ENCODE peak calls at places on chromosome 21, in five cellular contexts. R is aorta, N is hepatic stellate cell, U is fibroblast of the conjunctiva, E is skeletal muscle cell. Y is an unnamed sample.

GRCh38 chr21:32360401-32360981 is 32.3 kb downstream of the URB1 start:
- DNase-seq in N (no peak), E (no peak), U (no peak), R (no peak), Y (no peak)

GRCh38 chr21:41671859-41672542 is 94.9 kb downstream of the RIPK4 start:
- DNase-seq in R (no peak), E (no peak), U (no peak), N (no peak), Y (no peak)

GRCh38 chr21:40732243-40732642 is 114.7 kb downstream of the DSCAM start:
- DNase-seq in R (no peak), N (no peak), U (no peak), E (peak; percentile 3), Y (no peak)

GRCh38 chr21:43012596-43012995 is 38.2 kb downstream of the PKNOX1 start:
- DNase-seq in N (no peak), E (no peak), U (no peak), R (no peak), Y (no peak)

GRCh38 chr21:41678944-41679343 is 87.9 kb downstream of the RIPK4 start:
- DNase-seq in U (peak; percentile 85), R (peak; percentile 93), N (peak; percentile 97), E (peak; percentile 74), Y (peak; percentile 97)

GRCh38 chr21:29299906-29300546 is 1.3 kb downstream of the BACH1 start:
- DNase-seq in U (peak; percentile 92), R (no peak), E (peak; percentile 89), N (peak; percentile 56), Y (peak; percentile 83)

GRCh38 chr21:35199733-35200015 is 150.6 kb upstream of the RUNX1 start:
- DNase-seq in N (no peak), R (no peak), U (no peak), E (no peak), Y (no peak)

GRCh38 chr21:38793060-38793459 is 12.7 kb upstream of the ETS2 start:
- DNase-seq in E (no peak), N (no peak), R (no peak), U (no peak), Y (no peak)

GRCh38 chr21:32101206-32101763 is 177.6 kb downstream of the MIS18A start:
- DNase-seq in E (no peak), U (no peak), N (no peak), R (no peak), Y (no peak)

GRCh38 chr21:17921579-17922530 is 102.7 kb upstream of the C21orf91 start:
- DNase-seq in R (no peak), U (peak; percentile 74), E (peak; percentile 69), N (no peak), Y (no peak)

GRCh38 chr21:38228115-38228514 is 28.7 kb upstream of the KCNJ15 start:
- DNase-seq in R (no peak), U (no peak), E (no peak), N (no peak), Y (no peak)

GRCh38 chr21:46027855-46028493 is 46.4 kb downstream of the COL6A1 start:
- DNase-seq in E (no peak), U (no peak), N (no peak), R (no peak), Y (no peak)

GRCh38 chr21:29287383-29287782 is 11.3 kb upstream of the BACH1 start:
- DNase-seq in E (no peak), R (no peak), U (no peak), N (no peak), Y (no peak)

GRCh38 chr21:31416465-31416864 is 72.4 kb upstream of the TIAM1 start:
- DNase-seq in E (peak; percentile 42), N (no peak), U (peak; percentile 9), R (no peak), Y (no peak)

GRCh38 chr21:34890724-34891609 is 158.1 kb downstream of the RUNX1 start:
- DNase-seq in U (no peak), N (peak; percentile 46), R (peak; percentile 80), E (no peak), Y (peak; percentile 82)

GRCh38 chr21:43924421-43925095 is 59.5 kb downstream of the AGPAT3 start:
- DNase-seq in R (no peak), N (no peak), E (no peak), U (no peak), Y (no peak)

GRCh38 chr21:29102791-29103257 is 27.6 kb upstream of the MAP3K7CL start:
- DNase-seq in E (no peak), R (no peak), U (no peak), N (no peak), Y (no peak)

GRCh38 chr21:42145569-42146250 is 73.2 kb upstream of the ABCG1 start:
- DNase-seq in U (peak; percentile 46), N (peak; percentile 92), R (no peak), E (no peak), Y (peak; percentile 58)

GRCh38 chr21:16678479-16678878 is 834.4 kb upstream of the CXADR start:
- DNase-seq in E (no peak), U (no peak), N (no peak), R (no peak), Y (no peak)

GRCh38 chr21:42474043-42474831 is 21.8 kb downstream of the RSPH1 start:
- DNase-seq in R (no peak), E (no peak), U (no peak), N (no peak), Y (peak; percentile 69)

GRCh38 chr21:42287193-42288083 is 27.8 kb downstream of the TFF3 start:
- DNase-seq in R (no peak), E (no peak), U (no peak), N (no peak), Y (no peak)

GRCh38 chr21:28636988-28637691 is 355.5 kb downstream of the LTN1 start:
- DNase-seq in R (no peak), N (peak; percentile 31), E (peak; percentile 64), U (peak; percentile 31), Y (no peak)

Y was measured in left lung.